ENCODE peak calls at places on chromosome 3, in five cellular contexts. R, E, S, M and L are unnamed samples.

GRCh38 chr3:10635446-10636076 is 130.2 kb upstream of the ATP2B2 start:
- DNase-seq in E (no peak), R (no peak), M (no peak), S (no peak), L (no peak)

GRCh38 chr3:168416446-168416845 is 320.7 kb upstream of the GOLIM4 start:
- DNase-seq in S (no peak), M (no peak), R (no peak), E (no peak), L (no peak)

GRCh38 chr3:197591816-197592215 is 36.0 kb upstream of the BDH1 start:
- DNase-seq in R (no peak), S (no peak), M (no peak), E (no peak), L (no peak)

GRCh38 chr3:87161486-87161885 is 65.6 kb upstream of the CHMP2B start:
- DNase-seq in M (no peak), R (no peak), S (peak), E (no peak), L (no peak)

GRCh38 chr3:128487813-128488635 is 5.0 kb downstream of the GATA2 start:
- DNase-seq in E (no peak), R (peak), M (peak), S (peak), L (peak)

GRCh38 chr3:177882124-177882648 is 654.0 kb upstream of the KCNMB2 start:
- DNase-seq in E (no peak), M (no peak), R (no peak), S (no peak), L (no peak)

GRCh38 chr3:81816473-81817260 is 55.2 kb upstream of the GBE1 start:
- DNase-seq in S (peak), E (no peak), R (no peak), M (no peak), L (no peak)

GRCh38 chr3:150132101-150132749 is 161.5 kb upstream of the PFN2 start:
- DNase-seq in E (no peak), R (peak), S (peak), M (no peak), L (peak)

GRCh38 chr3:63494646-63495045 is 157.8 kb upstream of the SNTN start:
- DNase-seq in S (peak), E (no peak), M (no peak), R (no peak), L (no peak)

GRCh38 chr3:117054551-117054950 is 345.0 kb downstream of the TUSC7 start:
- DNase-seq in S (no peak), M (no peak), E (no peak), R (no peak), L (no peak)

GRCh38 chr3:59326246-59327024 is 276.6 kb upstream of the CFAP20DC start:
- DNase-seq in R (no peak), M (no peak), E (no peak), S (no peak), L (no peak)

GRCh38 chr3:188948658-188949400 is 222.9 kb upstream of the TPRG1 start:
- DNase-seq in M (no peak), R (peak), E (no peak), S (peak), L (peak)

GRCh38 chr3:20846792-20847191 is 660.8 kb upstream of the SGO1 start:
- DNase-seq in M (no peak), R (no peak), S (no peak), E (no peak), L (no peak)

GRCh38 chr3:81758275-81758674 is 3.2 kb downstream of the GBE1 start:
- DNase-seq in M (peak), S (peak), E (no peak), R (no peak), L (no peak)

GRCh38 chr3:32817195-32817560 is 619 bp upstream of the TRIM71 start:
- DNase-seq in E (no peak), S (no peak), M (no peak), R (no peak), L (no peak)

GRCh38 chr3:6781103-6781502 is 79.8 kb upstream of the GRM7 start:
- DNase-seq in R (no peak), M (no peak), E (no peak), S (no peak), L (no peak)

GRCh38 chr3:25854635-25855034 is 64.7 kb downstream of the OXSM start:
- DNase-seq in E (no peak), R (no peak), S (peak), M (peak), L (peak)

GRCh38 chr3:43035801-43036340 is 56.8 kb downstream of the GASK1A start:
- DNase-seq in E (peak), S (no peak), R (no peak), M (no peak), L (no peak)

GRCh38 chr3:45779746-45780735 is 16.3 kb downstream of the SLC6A20 start:
- DNase-seq in M (no peak), R (no peak), S (no peak), E (peak), L (no peak)

GRCh38 chr3:151614-152189 is 44.9 kb upstream of the CHL1 start:
- DNase-seq in R (no peak), S (no peak), M (no peak), E (no peak), L (no peak)

GRCh38 chr3:118292841-118293240 is 741.8 kb downstream of the IGSF11 start:
- DNase-seq in M (no peak), S (no peak), R (no peak), E (no peak), L (no peak)

GRCh38 chr3:124558898-124559649 is 171.2 kb upstream of the UMPS start:
- DNase-seq in S (peak), R (no peak), E (no peak), M (peak), L (peak)